ENCODE peak calls at places on chromosomes 6 and 20, in four cellular contexts. X is hepatocyte, K is HCT116, J is astrocyte. Q is an unnamed sample.

GRCh38 chr20:45934046-45934586 is 367 bp upstream of the PCIF1 start:
- DNase-seq in K (peak; percentile 15), J (peak; percentile 24), X (peak; percentile 66), Q (peak; percentile 52)

GRCh38 chr6:155177369-155177961 is 86.3 kb upstream of the CLDN20 start:
- DNase-seq in X (peak; percentile 87), K (peak; percentile 61), J (peak; percentile 36), Q (peak; percentile 85)

GRCh38 chr6:63487123-63487813 is 85.0 kb upstream of the LOC128125822 start:
- DNase-seq in J (no peak), X (no peak), K (no peak), Q (no peak)

GRCh38 chr6:11486051-11486450 is 51.5 kb upstream of the TMEM170B start:
- DNase-seq in K (no peak), J (peak; percentile 59), X (no peak), Q (no peak)

GRCh38 chr20:47355489-47356219 is 845 bp downstream of the ZMYND8 start:
- DNase-seq in K (no peak), X (no peak), J (no peak), Q (no peak)

GRCh38 chr6:138031417-138031816 is 75.8 kb downstream of the PERP start:
- DNase-seq in J (no peak), K (no peak), X (no peak), Q (no peak)

GRCh38 chr6:31547727-31548422 is 467 bp downstream of the NFKBIL1 start:
- DNase-seq in K (no peak), J (no peak), X (no peak), Q (no peak)

GRCh38 chr6:38043259-38043753 is 223.8 kb downstream of the ZFAND3 start:
- DNase-seq in J (no peak), K (no peak), X (no peak), Q (no peak)

GRCh38 chr6:156474507-156475120 is 302.6 kb upstream of the ARID1B start:
- DNase-seq in J (no peak), K (no peak), X (no peak), Q (no peak)

GRCh38 chr20:62339647-62340062 is 27.5 kb downstream of the LAMA5 start:
- DNase-seq in K (no peak), X (no peak), J (no peak), Q (no peak)

GRCh38 chr6:134097114-134097707 is 44.8 kb upstream of the SLC2A12 start:
- DNase-seq in K (peak; percentile 67), J (peak; percentile 40), X (peak; percentile 84), Q (peak; percentile 52)

DNA sequence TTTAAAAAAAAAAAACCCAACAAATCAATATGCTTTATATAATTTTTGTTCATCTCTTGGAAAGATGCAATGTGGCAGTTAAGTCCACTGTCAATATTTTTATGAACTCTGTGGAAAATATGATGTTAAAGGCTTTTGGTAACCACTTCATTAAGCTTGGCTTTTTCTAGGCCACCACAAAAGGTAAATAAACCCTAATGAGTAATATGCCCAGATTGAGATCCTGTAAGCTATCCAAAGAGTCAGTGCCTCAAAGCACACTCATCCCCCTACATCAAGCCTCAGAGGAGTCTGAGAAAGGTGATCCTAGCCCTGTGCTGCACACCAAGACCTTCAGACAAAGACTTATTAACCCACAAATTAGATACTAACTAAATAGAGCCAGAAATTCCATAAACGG is 121.1 kb downstream of the CDC5L start:
- DNase-seq in J (peak; percentile 98), X (no peak), K (no peak), Q (peak; percentile 84)
- H4K20me1 ChIP-seq in J (no peaks in the 10 kb centered on the region), X (no peaks in the 10 kb centered on the region), K (no peaks in the 10 kb centered on the region), Q (no peaks in the 10 kb centered on the region)

DNA sequence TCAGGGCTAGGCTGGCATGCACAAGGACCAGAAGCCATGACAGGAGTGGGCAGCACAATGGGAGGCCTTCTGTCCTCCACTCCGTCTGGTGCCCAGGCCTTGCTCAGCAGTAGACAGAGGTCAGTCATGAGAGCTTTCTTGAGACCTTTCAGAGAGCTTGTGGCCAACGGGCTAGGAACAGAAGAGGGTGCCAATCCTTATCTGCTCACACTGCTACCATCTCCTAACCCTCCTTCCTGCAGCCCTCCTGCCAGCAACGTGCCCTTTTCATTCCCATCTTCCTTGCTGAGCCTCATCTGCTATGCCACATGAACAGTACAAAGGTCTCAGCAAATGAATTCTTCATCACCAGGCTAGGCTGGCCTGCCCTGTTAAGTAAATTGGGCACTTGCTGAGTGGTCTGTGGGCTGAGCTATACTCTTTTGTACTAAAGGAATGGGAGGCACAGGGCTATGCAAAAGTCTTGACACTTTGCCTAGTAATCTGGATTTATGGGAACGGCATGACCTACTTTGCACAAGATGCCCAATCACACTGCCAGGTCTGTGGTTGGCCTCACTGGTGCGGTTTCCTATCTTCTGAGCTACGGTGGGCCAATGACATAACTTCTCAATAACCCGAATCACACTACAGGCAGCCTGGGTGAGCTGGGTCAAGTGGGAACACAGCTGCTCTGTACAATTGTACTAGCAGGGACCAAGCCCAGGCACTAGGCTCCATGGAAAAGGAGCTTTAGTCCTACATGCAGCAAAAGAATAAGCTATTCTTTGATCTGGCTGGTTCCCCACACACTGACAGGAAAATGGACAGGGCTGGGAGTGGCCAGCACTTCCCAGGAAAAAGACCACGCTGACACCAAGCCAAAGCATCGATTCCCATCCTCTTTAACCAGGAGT is 47.8 kb downstream of the ELOVL5 start:
- DNase-seq in K (no peak), X (no peak), J (peak; percentile 82), Q (no peak)
- H3K27ac ChIP-seq in K (no peak overlapping the region), X (peak overlapping the region; percentile 47), J (peak overlapping the region; percentile 96), Q (no peak overlapping the region)

GRCh38 chr6:71420693-71421328 is 132.2 kb downstream of the OGFRL1 start:
- DNase-seq in J (peak; percentile 93), K (no peak), X (peak; percentile 97), Q (peak; percentile 96)
- H3K4me3 ChIP-seq in J (peak overlapping the region; percentile 95), K (no peak overlapping the region), X (peak overlapping the region; percentile 76), Q (peak overlapping the region; percentile 62)

GRCh38 chr20:63926298-63926697 is 29.9 kb downstream of the UCKL1 start:
- DNase-seq in K (no peak), J (no peak), X (no peak), Q (no peak)
- H4K20me1 ChIP-seq in K (no peaks in the 10 kb centered on the region), J (peaks cover 78% of the 10 kb centered on the region), X (peaks cover 35% of the 10 kb centered on the region), Q (no peaks in the 10 kb centered on the region)

GRCh38 chr20:3735768-3736167 is 3.3 kb downstream of the HSPA12B start:
- DNase-seq in K (no peak), J (no peak), X (peak; percentile 3), Q (no peak)

GRCh38 chr20:3740600-3741301 is 8.3 kb downstream of the HSPA12B start:
- DNase-seq in X (no peak), K (no peak), J (no peak), Q (no peak)

GRCh38 chr20:3739926-3740599 is 7.6 kb downstream of the HSPA12B start:
- DNase-seq in J (no peak), X (peak; percentile 5), K (no peak), Q (no peak)

GRCh38 chr20:3739054-3739925 is 6.8 kb downstream of the HSPA12B start:
- DNase-seq in X (peak; percentile 3), K (no peak), J (no peak), Q (no peak)

GRCh38 chr20:3738109-3739053 is 5.9 kb downstream of the HSPA12B start:
- DNase-seq in K (no peak), J (no peak), X (peak; percentile 3), Q (no peak)
- H3K27ac ChIP-seq in K (no peak overlapping the region), J (no peak overlapping the region), X (no peak overlapping the region), Q (no peak overlapping the region)

DNA sequence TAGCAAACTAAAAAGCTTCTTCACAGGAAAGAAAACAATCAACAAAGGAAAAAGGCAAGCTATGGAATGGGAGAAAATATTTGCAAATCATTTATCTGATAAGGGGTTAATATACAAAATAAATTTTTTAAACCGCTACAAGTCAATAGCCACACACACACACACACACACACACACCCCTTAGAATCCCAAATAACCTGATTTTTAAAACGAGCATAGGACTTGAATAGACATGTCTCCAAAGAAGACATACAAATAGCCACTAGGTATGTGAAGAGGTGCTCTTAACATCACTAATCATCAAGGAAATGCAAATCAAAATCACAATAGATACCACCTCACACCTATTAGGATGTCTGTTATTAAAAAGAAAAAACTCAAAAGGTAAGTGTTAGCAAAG is 187.7 kb downstream of the TRIM27 start:
- DNase-seq in X (no peak), J (no peak), K (no peak), Q (no peak)
- H3K4me3 ChIP-seq in X (no peak overlapping the region), J (no peak overlapping the region), K (peak overlapping the region; percentile 58), Q (no peak overlapping the region)

Q was measured in fibroblast of lung.